ENCODE peak calls at places on chromosomes 1 and 21, in four cellular contexts. G is HCT116, O is AG10803, C is endothelial cell of umbilical vein. R is an unnamed sample.

GRCh38 chr1:245860681-245861552 is 646.2 kb downstream of the SMYD3 start:
- DNase-seq in C (peak), O (peak), G (no peak), R (peak)

GRCh38 chr1:214241060-214241459 is 39.9 kb upstream of the SMYD2 start:
- DNase-seq in C (no peak), G (no peak), O (no peak), R (no peak)

GRCh38 chr1:181255270-181255929 is 166.9 kb downstream of the IER5 start:
- DNase-seq in O (peak), C (peak), G (no peak), R (peak)

GRCh38 chr1:55262822-55263221 is 47.7 kb upstream of the USP24 start:
- DNase-seq in C (no peak), O (peak), G (no peak), R (no peak)

GRCh38 chr1:202286622-202287097 is 55.1 kb downstream of the UBE2T start:
- DNase-seq in C (peak), G (no peak), O (peak), R (peak)

GRCh38 chr1:183953031-183953430 is 84.5 kb downstream of the COLGALT2 start:
- DNase-seq in G (no peak), C (no peak), O (peak), R (peak)

GRCh38 chr1:26300586-26301275 is 5.7 kb downstream of the UBXN11 start:
- DNase-seq in O (no peak), G (no peak), C (no peak), R (no peak)

GRCh38 chr1:206890690-206891089 is 6.6 kb upstream of the IL24 start:
- DNase-seq in G (no peak), O (peak), C (no peak), R (peak)

GRCh38 chr21:44065428-44065827 is 41.8 kb upstream of the PWP2 start:
- DNase-seq in G (no peak), O (peak), C (no peak), R (peak)

GRCh38 chr1:199404191-199404590 is 623.3 kb upstream of the NR5A2 start:
- DNase-seq in G (no peak), O (peak), C (no peak), R (peak)

GRCh38 chr1:47675047-47675675 is 237.3 kb downstream of the FOXD2 start:
- DNase-seq in C (no peak), G (no peak), O (no peak), R (no peak)

GRCh38 chr1:150466964-150467363 is 20.3 kb upstream of the TARS2 start:
- DNase-seq in C (no peak), G (no peak), O (no peak), R (no peak)

GRCh38 chr1:162302660-162303344 is 73.9 kb downstream of the SPATA46 start:
- DNase-seq in O (no peak), G (no peak), C (peak), R (peak)

GRCh38 chr1:35243681-35244080 is 24.8 kb upstream of the ZMYM4 start:
- DNase-seq in G (no peak), O (no peak), C (no peak), R (no peak)

GRCh38 chr1:212612251-212612961 is 3.8 kb downstream of the ATF3 start:
- DNase-seq in O (no peak), G (no peak), C (no peak), R (peak)

GRCh38 chr1:1594602-1594981 is 5.3 kb downstream of the FNDC10 start:
- DNase-seq in C (no peak), O (no peak), G (no peak), R (no peak)

GRCh38 chr1:82978461-82979324 is 1020.2 kb downstream of the TTLL7 start:
- DNase-seq in C (no peak), G (no peak), O (no peak), R (no peak)

GRCh38 chr1:230215529-230215928 is 148.5 kb downstream of the GALNT2 start:
- DNase-seq in O (no peak), G (no peak), C (no peak), R (peak)

GRCh38 chr1:12438349-12438924 is 179.6 kb downstream of the DHRS3 start:
- DNase-seq in C (no peak), O (peak), G (no peak), R (no peak)

GRCh38 chr1:23273450-23274133 is 56.3 kb upstream of the HTR1D start:
- DNase-seq in C (peak), O (peak), G (peak), R (peak)

GRCh38 chr1:159959451-159959850 is 5.4 kb upstream of the SLAMF9 start:
- DNase-seq in G (no peak), O (peak), C (no peak), R (no peak)

GRCh38 chr1:115230281-115230680 is 107.8 kb downstream of the NGF start:
- DNase-seq in O (no peak), C (no peak), G (no peak), R (no peak)

GRCh38 chr1:153795934-153796785 is 21.0 kb downstream of the SLC27A3 start:
- DNase-seq in G (no peak), O (no peak), C (no peak), R (no peak)

GRCh38 chr1:111481387-111482221 is 7.8 kb downstream of the C1orf162 start:
- DNase-seq in C (peak), G (peak), O (peak), R (peak)

GRCh38 chr1:35555601-35556477 is 1.4 kb downstream of the KIAA0319L start:
- DNase-seq in G (no peak), C (no peak), O (peak), R (no peak)

GRCh38 chr1:209580577-209580976 is 2.9 kb upstream of the CAMK1G start:
- DNase-seq in O (no peak), G (no peak), C (no peak), R (no peak)

GRCh38 chr1:107572674-107573205 is 392.2 kb downstream of the VAV3 start:
- DNase-seq in G (no peak), C (no peak), O (peak), R (peak)

GRCh38 chr1:9500756-9501754 is 38.2 kb upstream of the SLC25A33 start:
- DNase-seq in O (no peak), C (no peak), G (no peak), R (no peak)

GRCh38 chr1:33370286-33370685 is 49.4 kb upstream of the A3GALT2 start:
- DNase-seq in C (no peak), G (no peak), O (peak), R (peak)

GRCh38 chr1:41587791-41588190 is 103.3 kb upstream of the EDN2 start:
- DNase-seq in G (no peak), C (no peak), O (no peak), R (no peak)

GRCh38 chr1:234961468-234962339 is 166.9 kb downstream of the TOMM20 start:
- DNase-seq in G (no peak), C (peak), O (peak), R (peak)

GRCh38 chr1:202004711-202005110 is 5.7 kb upstream of the ELF3 start:
- DNase-seq in C (no peak), G (no peak), O (no peak), R (no peak)

GRCh38 chr1:229943988-229944743 is 122.9 kb upstream of the GALNT2 start:
- DNase-seq in O (no peak), G (no peak), C (no peak), R (no peak)

GRCh38 chr21:44540741-44541288 is 820 bp upstream of the KRTAP10-1 start:
- DNase-seq in O (no peak), G (no peak), C (no peak), R (no peak)

GRCh38 chr1:39677645-39678044 is 5.7 kb upstream of the NT5C1A start:
- DNase-seq in C (no peak), G (no peak), O (no peak), R (no peak)

GRCh38 chr1:38328278-38329035 is 281.9 kb upstream of the POU3F1 start:
- DNase-seq in G (no peak), C (no peak), O (no peak), R (no peak)

GRCh38 chr1:179815642-179816041 is 62.0 kb downstream of the TOR1AIP2 start:
- DNase-seq in O (no peak), G (no peak), C (no peak), R (no peak)

GRCh38 chr1:208216062-208216461 is 28.1 kb downstream of the PLXNA2 start:
- DNase-seq in G (no peak), O (peak), C (no peak), R (peak)

GRCh38 chr1:6859415-6860343 is 74.4 kb downstream of the CAMTA1 start:
- DNase-seq in O (peak), C (peak), G (peak), R (peak)

GRCh38 chr1:100565533-100565932 is 27.6 kb downstream of the GPR88 start:
- DNase-seq in C (no peak), O (no peak), G (no peak), R (no peak)
- TF ChIP-seq CTCF in C (no peak), O (no peak), G (no peak), R (no peak)

GRCh38 chr1:243409284-243409683 is 153.4 kb downstream of the SDCCAG8 start:
- DNase-seq in C (peak), O (peak), G (no peak), R (peak)
- TF ChIP-seq CTCF in C (peak), O (peak), G (peak), R (peak)

GRCh38 chr1:101974599-101975225 is 22.0 kb downstream of the OLFM3 start:
- DNase-seq in C (no peak), G (no peak), O (no peak), R (no peak)

GRCh38 chr1:101975371-101975770 is 21.4 kb downstream of the OLFM3 start:
- DNase-seq in O (no peak), G (no peak), C (no peak), R (no peak)

GRCh38 chr1:101967871-101968270 is 28.9 kb downstream of the OLFM3 start:
- DNase-seq in O (no peak), G (no peak), C (no peak), R (no peak)

GRCh38 chr1:101976161-101976560 is 20.6 kb downstream of the OLFM3 start:
- DNase-seq in G (no peak), O (no peak), C (no peak), R (no peak)

GRCh38 chr1:101971309-101971708 is 25.4 kb downstream of the OLFM3 start:
- DNase-seq in C (no peak), O (no peak), G (no peak), R (no peak)
- TF ChIP-seq CTCF in C (no peak), O (no peak), G (no peak), R (no peak)

DNA sequence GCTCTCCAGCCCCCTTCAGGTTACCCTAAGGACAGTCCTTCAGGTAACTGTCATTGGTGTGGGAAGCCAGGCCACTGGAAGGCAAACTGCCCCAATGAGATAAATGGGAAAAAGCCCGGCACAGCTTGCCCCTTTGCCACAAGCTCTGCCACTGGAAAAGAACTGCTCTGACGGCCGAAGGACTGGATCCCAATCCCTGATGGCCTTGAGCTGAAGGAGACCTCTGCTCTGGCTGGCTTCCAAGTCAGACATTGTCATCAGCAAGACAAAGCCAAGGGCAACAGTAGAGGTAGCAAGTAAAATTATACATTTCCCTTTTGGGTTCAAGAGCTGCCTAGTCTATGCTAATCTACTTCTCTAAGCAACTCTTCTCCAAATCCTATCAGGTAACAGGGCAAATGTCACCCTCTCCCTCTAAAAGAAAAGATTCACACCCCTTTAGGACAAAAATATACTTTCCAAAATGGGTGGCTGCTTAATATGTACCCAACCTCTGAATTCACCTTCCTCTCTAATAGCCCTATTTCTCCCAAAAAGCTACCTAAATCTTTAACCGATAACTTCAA is 145.8 kb downstream of the ADSS2 start:
- DNase-seq in O (no peak), G (no peak), C (no peak), R (no peak)
- TF ChIP-seq CTCF in O (no peak), G (no peak), C (no peak), R (no peak)